ENCODE peak calls at places on chromosomes 4 and X, in five cellular contexts. G, T, B, L and E are unnamed samples.

GRCh38 chr4:751676-752075 is 46.0 kb downstream of the PCGF3 start:
- DNase-seq in G (no peak), T (no peak), B (peak; percentile 12), L (no peak), E (no peak)

GRCh38 chrX:26234177-26234576 is 18.2 kb downstream of the MAGEB5 start:
- DNase-seq in G (no peak), T (no peak), B (no peak), L (no peak), E (no peak)

GRCh38 chrX:118347131-118347530 is 1.2 kb downstream of the WDR44 start:
- DNase-seq in G (no peak), T (no peak), B (peak; percentile 47), L (no peak), E (no peak)

GRCh38 chr4:110055014-110055768 is 142.5 kb downstream of the EGF start:
- DNase-seq in G (no peak), T (no peak), B (peak; percentile 35), L (no peak), E (no peak)

GRCh38 chr4:138910914-138911336 is 104.7 kb upstream of the NOCT start:
- DNase-seq in G (peak; percentile 81), T (peak; percentile 4), B (peak; percentile 83), L (no peak), E (peak; percentile 79)

GRCh38 chrX:3939967-3940610 is 226.6 kb upstream of the PRKX start:
- DNase-seq in G (no peak), T (no peak), B (peak; percentile 50), L (peak; percentile 15), E (no peak)

GRCh38 chr4:82864336-82865001 is 26.5 kb downstream of the SEC31A start:
- DNase-seq in G (no peak), T (no peak), B (no peak), L (no peak), E (no peak)

GRCh38 chr4:77538574-77539157 is 67.0 kb upstream of the CXCL13 start:
- DNase-seq in G (no peak), T (no peak), B (peak; percentile 71), L (peak; percentile 27), E (peak; percentile 55)

GRCh38 chrX:15749642-15750610 is 11.9 kb downstream of the CA5B start:
- DNase-seq in G (no peak), T (no peak), B (no peak), L (no peak), E (no peak)

GRCh38 chr4:113574636-113575103 is 186.9 kb downstream of the CAMK2D start:
- DNase-seq in G (no peak), T (no peak), B (no peak), L (no peak), E (no peak)

GRCh38 chr4:86720508-86721068 is 126.5 kb downstream of the PTPN13 start:
- DNase-seq in G (no peak), T (no peak), B (peak; percentile 24), L (no peak), E (no peak)

GRCh38 chrX:30156009-30156408 is 59.4 kb upstream of the MAGEB2 start:
- DNase-seq in G (no peak), T (no peak), B (no peak), L (no peak), E (no peak)

GRCh38 chrX:15750611-15751159 is 12.6 kb downstream of the CA5B start:
- DNase-seq in G (no peak), T (no peak), B (no peak), L (no peak), E (no peak)

GRCh38 chrX:101220881-101221280 is 1.3 kb downstream of the DRP2 start:
- DNase-seq in G (no peak), T (no peak), B (no peak), L (no peak), E (no peak)

GRCh38 chr4:30881985-30882384 is 161.8 kb downstream of the PCDH7 start:
- DNase-seq in G (no peak), T (no peak), B (no peak), L (no peak), E (no peak)

GRCh38 chr4:138835833-138836521 is 179.6 kb upstream of the NOCT start:
- DNase-seq in G (no peak), T (no peak), B (peak; percentile 63), L (no peak), E (no peak)

GRCh38 chr4:177446571-177446970 is 4.3 kb upstream of the AGA start:
- DNase-seq in G (no peak), T (no peak), B (no peak), L (no peak), E (no peak)

GRCh38 chr4:96352051-96352517 is 512.2 kb downstream of the PDHA2 start:
- DNase-seq in G (no peak), T (no peak), B (peak; percentile 33), L (peak; percentile 34), E (no peak)

GRCh38 chr4:108337923-108338322 is 169.2 kb upstream of the LEF1 start:
- DNase-seq in G (no peak), T (no peak), B (no peak), L (no peak), E (no peak)

GRCh38 chr4:145719752-145720624 is 40.0 kb downstream of the C4orf51 start:
- DNase-seq in G (no peak), T (no peak), B (no peak), L (no peak), E (no peak)

GRCh38 chr4:98151145-98151929 is 8.1 kb upstream of the STPG2 start:
- DNase-seq in G (no peak), T (no peak), B (no peak), L (no peak), E (no peak)

GRCh38 chr4:174461438-174462106 is 60.7 kb downstream of the HPGD start:
- DNase-seq in G (no peak), T (no peak), B (peak; percentile 61), L (no peak), E (no peak)

GRCh38 chr4:174999407-174999806 is 81.2 kb downstream of the ADAM29 start:
- DNase-seq in G (no peak), T (no peak), B (peak; percentile 76), L (no peak), E (no peak)

GRCh38 chr4:153087671-153088194 is 116.5 kb upstream of the TRIM2 start:
- DNase-seq in G (no peak), T (no peak), B (no peak), L (no peak), E (no peak)

GRCh38 chr4:169051936-169052335 is 41.9 kb upstream of the CBR4 start:
- DNase-seq in G (no peak), T (no peak), B (no peak), L (no peak), E (no peak)

GRCh38 chr4:77433102-77433733 is 172.4 kb upstream of the CXCL13 start:
- DNase-seq in G (no peak), T (no peak), B (peak; percentile 62), L (peak; percentile 42), E (no peak)

GRCh38 chrX:40864972-40865371 is 129.6 kb upstream of the MED14 start:
- DNase-seq in G (no peak), T (no peak), B (no peak), L (no peak), E (no peak)

GRCh38 chrX:37347420-37347819 is 1.7 kb upstream of the PRRG1 start:
- DNase-seq in G (no peak), T (no peak), B (no peak), L (no peak), E (no peak)

GRCh38 chr4:5014007-5014682 is 5.1 kb downstream of the CYTL1 start:
- DNase-seq in G (no peak), T (no peak), B (no peak), L (no peak), E (no peak)

GRCh38 chr4:171017596-171017995 is 795.6 kb upstream of the GALNTL6 start:
- DNase-seq in G (no peak), T (no peak), B (no peak), L (no peak), E (no peak)

DNA sequence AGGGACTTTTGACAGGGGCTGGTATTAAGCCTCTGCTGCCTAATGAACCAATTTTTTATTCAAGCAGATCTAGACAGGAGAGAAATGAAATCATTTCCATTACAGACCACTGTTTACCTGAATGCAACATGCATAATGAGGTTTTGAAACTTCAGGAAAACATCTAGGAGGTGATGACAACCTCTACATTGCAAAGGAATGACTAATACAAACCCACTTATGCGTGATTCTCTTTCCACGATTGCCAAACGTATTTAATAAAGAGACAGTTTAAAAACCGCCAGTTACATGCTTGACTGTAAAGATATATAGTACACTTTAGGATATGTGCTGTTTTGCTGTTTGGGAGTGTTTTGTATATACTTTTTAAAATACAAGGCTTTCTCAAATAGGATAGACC is 138.5 kb upstream of the PUDP start:
- DNase-seq in G (no peak), T (no peak), B (peak; percentile 27), L (no peak), E (no peak)
- H3K27ac ChIP-seq in G (no peak overlapping the region), T (no peak overlapping the region), B (no peak overlapping the region), L (no peak overlapping the region), E (no peak overlapping the region)

GRCh38 chr4:2870098-2870497 is 26.5 kb downstream of the ADD1 start:
- DNase-seq in G (no peak), T (no peak), B (no peak), L (no peak), E (no peak)
- H3K27ac ChIP-seq in G (peak overlapping the region; percentile 69), T (peak overlapping the region; percentile 66), B (no peak overlapping the region), L (no peak overlapping the region), E (no peak overlapping the region)

GRCh38 chr4:123449362-123449761 is 52.8 kb downstream of the SPRY1 start:
- DNase-seq in G (no peak), T (no peak), B (no peak), L (no peak), E (no peak)

GRCh38 chr4:123444298-123444731 is 47.7 kb downstream of the SPRY1 start:
- DNase-seq in G (no peak), T (no peak), B (no peak), L (no peak), E (no peak)

GRCh38 chr4:123446791-123447474 is 50.3 kb downstream of the SPRY1 start:
- DNase-seq in G (no peak), T (no peak), B (no peak), L (no peak), E (no peak)

GRCh38 chr4:123438031-123438430 is 41.4 kb downstream of the SPRY1 start:
- DNase-seq in G (no peak), T (no peak), B (no peak), L (no peak), E (no peak)

DNA sequence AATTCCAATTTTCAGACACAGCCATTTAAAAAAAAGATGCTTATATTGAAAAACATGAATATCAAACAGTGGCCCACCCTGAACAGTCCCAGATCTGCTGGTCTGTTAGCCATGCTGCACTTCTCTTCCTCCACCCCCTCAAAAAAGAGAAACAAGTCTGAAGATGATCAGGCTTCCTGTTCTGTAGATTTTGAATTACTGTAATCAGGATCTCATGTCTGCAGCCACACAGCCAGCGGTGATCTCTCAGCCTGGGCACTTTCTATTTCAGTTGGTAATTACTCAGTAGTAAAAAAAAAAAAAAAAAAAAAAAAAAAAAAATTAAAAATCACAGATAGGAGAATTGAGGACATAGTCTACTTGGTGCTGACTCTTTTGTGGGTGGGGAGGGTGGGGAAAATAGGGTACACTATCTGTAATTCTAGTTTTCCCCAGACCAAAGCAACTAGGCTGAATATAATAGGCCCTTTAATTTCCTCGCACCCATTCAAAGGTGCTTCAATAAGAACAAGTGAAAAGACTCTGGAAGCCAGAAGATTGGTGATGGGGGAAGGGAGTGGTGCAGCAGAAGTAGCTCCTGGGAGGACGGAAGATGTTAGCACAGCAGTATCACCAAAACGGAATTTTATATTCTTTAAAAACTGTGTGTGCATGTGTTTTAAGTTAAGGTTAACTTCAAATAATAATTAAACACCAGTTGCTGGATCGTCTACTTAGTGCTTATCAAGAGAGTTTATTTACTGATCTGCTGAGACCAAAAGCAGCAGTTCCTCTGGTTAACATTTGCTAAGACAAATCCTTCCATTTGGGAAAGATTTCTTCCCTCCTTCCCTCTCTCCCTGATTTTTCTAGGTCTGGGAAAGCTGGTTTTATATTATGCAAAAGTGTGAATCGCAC is 47.1 kb downstream of the SPRY1 start:
- DNase-seq in G (no peak), T (no peak), B (no peak), L (no peak), E (no peak)
- H3K27ac ChIP-seq in G (peak overlapping the region; percentile 28), T (no peak overlapping the region), B (no peak overlapping the region), L (no peak overlapping the region), E (no peak overlapping the region)

GRCh38 chr4:90766837-90767236 is 639.6 kb downstream of the CCSER1 start:
- DNase-seq in G (no peak), T (no peak), B (no peak), L (no peak), E (no peak)
- H3K27ac ChIP-seq in G (no peak overlapping the region), T (no peak overlapping the region), B (no peak overlapping the region), L (no peak overlapping the region), E (no peak overlapping the region)